ENCODE peak calls at places on chromosomes 3 and 15, in ten cellular contexts. One of them, this sample, is unnamed.

GRCh38 chr15:81046290-81046689 is 45.6 kb downstream of the TLNRD1 start:
- DNase-seq in body of pancreas: no peak
- DNase-seq in hepatocyte: no peak
- DNase-seq in CD8-positive, alpha-beta T cell: no peak
- DNase-seq in astrocyte of the spinal cord: no peak
- DNase-seq in cardiac muscle cell: no peak
- DNase-seq in adrenal gland: no peak
- DNase-seq in mucosa of descending colon: no peak
- DNase-seq in PC-3: no peak
- DNase-seq in HepG2: no peak
- DNase-seq in this sample: no peak

GRCh38 chr3:66133050-66133757 is 87.6 kb upstream of the SLC25A26 start:
- DNase-seq in body of pancreas: no peak
- DNase-seq in hepatocyte: no peak
- DNase-seq in CD8-positive, alpha-beta T cell: no peak
- DNase-seq in astrocyte of the spinal cord: peak; percentile 78
- DNase-seq in cardiac muscle cell: no peak
- DNase-seq in adrenal gland: no peak
- DNase-seq in mucosa of descending colon: no peak
- DNase-seq in PC-3: peak; percentile 73
- DNase-seq in HepG2: peak; percentile 16
- DNase-seq in this sample: no peak

GRCh38 chr15:40990789-40991188 is 37.5 kb downstream of the CHAC1 start:
- DNase-seq in body of pancreas: no peak
- DNase-seq in hepatocyte: no peak
- DNase-seq in CD8-positive, alpha-beta T cell: no peak
- DNase-seq in astrocyte of the spinal cord: no peak
- DNase-seq in cardiac muscle cell: no peak
- DNase-seq in adrenal gland: no peak
- DNase-seq in mucosa of descending colon: no peak
- DNase-seq in PC-3: no peak
- DNase-seq in HepG2: no peak
- DNase-seq in this sample: no peak

GRCh38 chr3:149055575-149055974 is 30.8 kb downstream of the HLTF start:
- DNase-seq in body of pancreas: no peak
- DNase-seq in hepatocyte: no peak
- DNase-seq in CD8-positive, alpha-beta T cell: no peak
- DNase-seq in astrocyte of the spinal cord: no peak
- DNase-seq in cardiac muscle cell: no peak
- DNase-seq in adrenal gland: no peak
- DNase-seq in mucosa of descending colon: no peak
- DNase-seq in PC-3: no peak
- DNase-seq in HepG2: no peak
- DNase-seq in this sample: no peak

GRCh38 chr3:172751188-172751571 is 654 bp downstream of the ECT2 start:
- DNase-seq in body of pancreas: no peak
- DNase-seq in hepatocyte: peak; percentile 15
- DNase-seq in CD8-positive, alpha-beta T cell: no peak
- DNase-seq in astrocyte of the spinal cord: peak; percentile 45
- DNase-seq in cardiac muscle cell: peak; percentile 34
- DNase-seq in adrenal gland: no peak
- DNase-seq in mucosa of descending colon: no peak
- DNase-seq in PC-3: peak; percentile 25
- DNase-seq in HepG2: no peak
- DNase-seq in this sample: peak; percentile 29

GRCh38 chr3:46759239-46760152 is 41.8 kb upstream of the PRSS50 start:
- DNase-seq in body of pancreas: no peak
- DNase-seq in hepatocyte: peak; percentile 2
- DNase-seq in CD8-positive, alpha-beta T cell: no peak
- DNase-seq in astrocyte of the spinal cord: no peak
- DNase-seq in cardiac muscle cell: no peak
- DNase-seq in adrenal gland: no peak
- DNase-seq in mucosa of descending colon: no peak
- DNase-seq in PC-3: no peak
- DNase-seq in HepG2: no peak
- DNase-seq in this sample: no peak

GRCh38 chr15:68028808-68029207 is 25.3 kb upstream of the PIAS1 start:
- DNase-seq in body of pancreas: no peak
- DNase-seq in hepatocyte: no peak
- DNase-seq in CD8-positive, alpha-beta T cell: no peak
- DNase-seq in astrocyte of the spinal cord: no peak
- DNase-seq in cardiac muscle cell: no peak
- DNase-seq in adrenal gland: no peak
- DNase-seq in mucosa of descending colon: no peak
- DNase-seq in PC-3: no peak
- DNase-seq in HepG2: no peak
- DNase-seq in this sample: no peak

GRCh38 chr15:50607129-50607528 is 60.7 kb upstream of the USP50 start:
- DNase-seq in body of pancreas: no peak
- DNase-seq in hepatocyte: no peak
- DNase-seq in CD8-positive, alpha-beta T cell: no peak
- DNase-seq in astrocyte of the spinal cord: no peak
- DNase-seq in cardiac muscle cell: no peak
- DNase-seq in adrenal gland: no peak
- DNase-seq in mucosa of descending colon: no peak
- DNase-seq in PC-3: no peak
- DNase-seq in HepG2: no peak
- DNase-seq in this sample: no peak

GRCh38 chr3:31980530-31981205 is 394 bp downstream of the OSBPL10 start:
- DNase-seq in body of pancreas: peak; percentile 81
- DNase-seq in hepatocyte: peak; percentile 84
- DNase-seq in CD8-positive, alpha-beta T cell: peak; percentile 27
- DNase-seq in astrocyte of the spinal cord: peak; percentile 56
- DNase-seq in cardiac muscle cell: peak; percentile 62
- DNase-seq in adrenal gland: peak; percentile 77
- DNase-seq in mucosa of descending colon: peak; percentile 88
- DNase-seq in PC-3: peak; percentile 71
- DNase-seq in HepG2: peak; percentile 54
- DNase-seq in this sample: peak; percentile 57

GRCh38 chr15:41180206-41180789 is 50.3 kb downstream of the EXD1 start:
- DNase-seq in body of pancreas: no peak
- DNase-seq in hepatocyte: no peak
- DNase-seq in CD8-positive, alpha-beta T cell: no peak
- DNase-seq in astrocyte of the spinal cord: peak; percentile 33
- DNase-seq in cardiac muscle cell: no peak
- DNase-seq in adrenal gland: no peak
- DNase-seq in mucosa of descending colon: no peak
- DNase-seq in PC-3: peak; percentile 23
- DNase-seq in HepG2: no peak
- DNase-seq in this sample: no peak

GRCh38 chr3:140007946-140008692 is 73.1 kb downstream of the CLSTN2 start:
- DNase-seq in body of pancreas: no peak
- DNase-seq in hepatocyte: no peak
- DNase-seq in CD8-positive, alpha-beta T cell: no peak
- DNase-seq in astrocyte of the spinal cord: no peak
- DNase-seq in cardiac muscle cell: no peak
- DNase-seq in adrenal gland: no peak
- DNase-seq in mucosa of descending colon: no peak
- DNase-seq in PC-3: no peak
- DNase-seq in HepG2: no peak
- DNase-seq in this sample: no peak

GRCh38 chr15:37034835-37035234 is 65.5 kb downstream of the MEIS2 start:
- DNase-seq in body of pancreas: no peak
- DNase-seq in hepatocyte: no peak
- DNase-seq in CD8-positive, alpha-beta T cell: no peak
- DNase-seq in astrocyte of the spinal cord: no peak
- DNase-seq in cardiac muscle cell: no peak
- DNase-seq in adrenal gland: no peak
- DNase-seq in mucosa of descending colon: no peak
- DNase-seq in PC-3: no peak
- DNase-seq in HepG2: no peak
- DNase-seq in this sample: no peak

GRCh38 chr3:157405457-157405856 is 31.2 kb upstream of the PTX3 start:
- DNase-seq in body of pancreas: no peak
- DNase-seq in hepatocyte: no peak
- DNase-seq in CD8-positive, alpha-beta T cell: no peak
- DNase-seq in astrocyte of the spinal cord: peak; percentile 77
- DNase-seq in cardiac muscle cell: peak; percentile 72
- DNase-seq in adrenal gland: no peak
- DNase-seq in mucosa of descending colon: no peak
- DNase-seq in PC-3: peak; percentile 71
- DNase-seq in HepG2: no peak
- DNase-seq in this sample: peak; percentile 77

GRCh38 chr15:87829651-87830050 is 426.9 kb downstream of the NTRK3 start:
- DNase-seq in body of pancreas: no peak
- DNase-seq in hepatocyte: no peak
- DNase-seq in CD8-positive, alpha-beta T cell: no peak
- DNase-seq in astrocyte of the spinal cord: peak; percentile 43
- DNase-seq in cardiac muscle cell: peak; percentile 29
- DNase-seq in adrenal gland: no peak
- DNase-seq in mucosa of descending colon: no peak
- DNase-seq in PC-3: no peak
- DNase-seq in HepG2: no peak
- DNase-seq in this sample: peak; percentile 54

GRCh38 chr15:64877435-64877834 is 34.3 kb upstream of the ANKDD1A start:
- DNase-seq in body of pancreas: peak; percentile 91
- DNase-seq in hepatocyte: no peak
- DNase-seq in CD8-positive, alpha-beta T cell: no peak
- DNase-seq in astrocyte of the spinal cord: no peak
- DNase-seq in cardiac muscle cell: peak; percentile 48
- DNase-seq in adrenal gland: peak; percentile 95
- DNase-seq in mucosa of descending colon: peak; percentile 76
- DNase-seq in PC-3: peak; percentile 9
- DNase-seq in HepG2: no peak
- DNase-seq in this sample: peak; percentile 54

GRCh38 chr3:27632431-27633223 is 89.5 kb downstream of the EOMES start:
- DNase-seq in body of pancreas: peak; percentile 34
- DNase-seq in hepatocyte: peak; percentile 53
- DNase-seq in CD8-positive, alpha-beta T cell: peak; percentile 47
- DNase-seq in astrocyte of the spinal cord: peak; percentile 69
- DNase-seq in cardiac muscle cell: peak; percentile 77
- DNase-seq in adrenal gland: peak; percentile 63
- DNase-seq in mucosa of descending colon: peak; percentile 68
- DNase-seq in PC-3: peak; percentile 32
- DNase-seq in HepG2: peak; percentile 27
- DNase-seq in this sample: peak; percentile 57

GRCh38 chr3:127844326-127844942 is 22.1 kb upstream of the MGLL start:
- DNase-seq in body of pancreas: no peak
- DNase-seq in hepatocyte: no peak
- DNase-seq in CD8-positive, alpha-beta T cell: no peak
- DNase-seq in astrocyte of the spinal cord: no peak
- DNase-seq in cardiac muscle cell: no peak
- DNase-seq in adrenal gland: no peak
- DNase-seq in mucosa of descending colon: no peak
- DNase-seq in PC-3: no peak
- DNase-seq in HepG2: no peak
- DNase-seq in this sample: no peak

GRCh38 chr3:151156618-151157216 is 46.3 kb downstream of the GPR171 start:
- DNase-seq in body of pancreas: peak; percentile 35
- DNase-seq in hepatocyte: peak; percentile 77
- DNase-seq in CD8-positive, alpha-beta T cell: no peak
- DNase-seq in astrocyte of the spinal cord: peak; percentile 65
- DNase-seq in cardiac muscle cell: peak; percentile 73
- DNase-seq in adrenal gland: no peak
- DNase-seq in mucosa of descending colon: no peak
- DNase-seq in PC-3: peak; percentile 88
- DNase-seq in HepG2: peak; percentile 67
- DNase-seq in this sample: peak; percentile 74

GRCh38 chr3:177931346-177931745 is 604.9 kb upstream of the KCNMB2 start:
- DNase-seq in body of pancreas: no peak
- DNase-seq in hepatocyte: no peak
- DNase-seq in CD8-positive, alpha-beta T cell: no peak
- DNase-seq in astrocyte of the spinal cord: no peak
- DNase-seq in cardiac muscle cell: no peak
- DNase-seq in adrenal gland: no peak
- DNase-seq in mucosa of descending colon: no peak
- DNase-seq in PC-3: peak; percentile 81
- DNase-seq in HepG2: no peak
- DNase-seq in this sample: peak; percentile 42

GRCh38 chr15:45185903-45186770 is 1.6 kb downstream of the SHF start:
- DNase-seq in body of pancreas: no peak
- DNase-seq in hepatocyte: no peak
- DNase-seq in CD8-positive, alpha-beta T cell: no peak
- DNase-seq in astrocyte of the spinal cord: no peak
- DNase-seq in cardiac muscle cell: no peak
- DNase-seq in adrenal gland: peak; percentile 60
- DNase-seq in mucosa of descending colon: no peak
- DNase-seq in PC-3: no peak
- DNase-seq in HepG2: no peak
- DNase-seq in this sample: no peak
- H3K4me3 ChIP-seq in body of pancreas: no peak overlapping the region
- H3K4me3 ChIP-seq in hepatocyte: no peak overlapping the region
- H3K4me3 ChIP-seq in CD8-positive, alpha-beta T cell: no peak overlapping the region
- H3K4me3 ChIP-seq in astrocyte of the spinal cord: no peak overlapping the region
- H3K4me3 ChIP-seq in cardiac muscle cell: peak overlapping the region; percentile 81
- H3K4me3 ChIP-seq in adrenal gland: no peak overlapping the region
- H3K4me3 ChIP-seq in mucosa of descending colon: no peak overlapping the region
- H3K4me3 ChIP-seq in PC-3: no peak overlapping the region
- H3K4me3 ChIP-seq in HepG2: peak overlapping the region; percentile 77
- H3K4me3 ChIP-seq in this sample: no peak overlapping the region

GRCh38 chr15:97026781-97027180 is 696.3 kb downstream of the NR2F2 start:
- DNase-seq in body of pancreas: no peak
- DNase-seq in hepatocyte: peak; percentile 46
- DNase-seq in CD8-positive, alpha-beta T cell: no peak
- DNase-seq in astrocyte of the spinal cord: no peak
- DNase-seq in cardiac muscle cell: no peak
- DNase-seq in adrenal gland: no peak
- DNase-seq in mucosa of descending colon: no peak
- DNase-seq in PC-3: no peak
- DNase-seq in HepG2: no peak
- DNase-seq in this sample: peak; percentile 43

GRCh38 chr15:97027772-97028171 is 697.3 kb downstream of the NR2F2 start:
- DNase-seq in body of pancreas: no peak
- DNase-seq in hepatocyte: no peak
- DNase-seq in CD8-positive, alpha-beta T cell: no peak
- DNase-seq in astrocyte of the spinal cord: no peak
- DNase-seq in cardiac muscle cell: no peak
- DNase-seq in adrenal gland: no peak
- DNase-seq in mucosa of descending colon: no peak
- DNase-seq in PC-3: no peak
- DNase-seq in HepG2: no peak
- DNase-seq in this sample: no peak

GRCh38 chr15:97023131-97023844 is 692.8 kb downstream of the NR2F2 start:
- DNase-seq in body of pancreas: no peak
- DNase-seq in hepatocyte: no peak
- DNase-seq in CD8-positive, alpha-beta T cell: no peak
- DNase-seq in astrocyte of the spinal cord: peak; percentile 46
- DNase-seq in cardiac muscle cell: peak; percentile 51
- DNase-seq in adrenal gland: no peak
- DNase-seq in mucosa of descending colon: no peak
- DNase-seq in PC-3: no peak
- DNase-seq in HepG2: no peak
- DNase-seq in this sample: peak; percentile 91
- TF ChIP-seq CTCF in body of pancreas: no peak
- TF ChIP-seq CTCF in hepatocyte: no peak
- TF ChIP-seq CTCF in CD8-positive, alpha-beta T cell: no peak
- TF ChIP-seq CTCF in astrocyte of the spinal cord: no peak
- TF ChIP-seq CTCF in cardiac muscle cell: no peak
- TF ChIP-seq CTCF in adrenal gland: no peak
- TF ChIP-seq CTCF in mucosa of descending colon: no peak
- TF ChIP-seq CTCF in PC-3: no peak
- TF ChIP-seq CTCF in HepG2: no peak
- TF ChIP-seq CTCF in this sample: no peak

GRCh38 chr15:86522721-86523120 is 443.1 kb downstream of the AGBL1 start:
- DNase-seq in body of pancreas: no peak
- DNase-seq in hepatocyte: no peak
- DNase-seq in CD8-positive, alpha-beta T cell: no peak
- DNase-seq in astrocyte of the spinal cord: no peak
- DNase-seq in cardiac muscle cell: no peak
- DNase-seq in adrenal gland: no peak
- DNase-seq in mucosa of descending colon: no peak
- DNase-seq in PC-3: no peak
- DNase-seq in HepG2: no peak
- DNase-seq in this sample: no peak
- H3K4me3 ChIP-seq in body of pancreas: no peak overlapping the region
- H3K4me3 ChIP-seq in hepatocyte: no peak overlapping the region
- H3K4me3 ChIP-seq in CD8-positive, alpha-beta T cell: no peak overlapping the region
- H3K4me3 ChIP-seq in astrocyte of the spinal cord: no peak overlapping the region
- H3K4me3 ChIP-seq in cardiac muscle cell: no peak overlapping the region
- H3K4me3 ChIP-seq in adrenal gland: no peak overlapping the region
- H3K4me3 ChIP-seq in mucosa of descending colon: no peak overlapping the region
- H3K4me3 ChIP-seq in PC-3: no peak overlapping the region
- H3K4me3 ChIP-seq in HepG2: no peak overlapping the region
- H3K4me3 ChIP-seq in this sample: no peak overlapping the region

GRCh38 chr3:2713923-2714322 is 396.3 kb downstream of the IL5RA start:
- DNase-seq in body of pancreas: no peak
- DNase-seq in hepatocyte: no peak
- DNase-seq in CD8-positive, alpha-beta T cell: no peak
- DNase-seq in astrocyte of the spinal cord: no peak
- DNase-seq in cardiac muscle cell: no peak
- DNase-seq in adrenal gland: no peak
- DNase-seq in mucosa of descending colon: no peak
- DNase-seq in PC-3: no peak
- DNase-seq in HepG2: no peak
- DNase-seq in this sample: no peak
- TF ChIP-seq CTCF in body of pancreas: no peak
- TF ChIP-seq CTCF in hepatocyte: peak; percentile 31
- TF ChIP-seq CTCF in CD8-positive, alpha-beta T cell: no peak
- TF ChIP-seq CTCF in astrocyte of the spinal cord: no peak
- TF ChIP-seq CTCF in cardiac muscle cell: no peak
- TF ChIP-seq CTCF in adrenal gland: no peak
- TF ChIP-seq CTCF in mucosa of descending colon: no peak
- TF ChIP-seq CTCF in PC-3: no peak
- TF ChIP-seq CTCF in HepG2: no peak
- TF ChIP-seq CTCF in this sample: no peak